ENCODE peak calls at places on chromosomes 3 and 15, in four cellular contexts. R is cardiac fibroblast, N is PC-3, Q is AG04450. P is an unnamed sample.

GRCh38 chr15:25439456-25439836 is 622 bp upstream of the UBE3A start:
- DNase-seq in N (peak; percentile 17), Q (no peak), R (peak; percentile 50), P (peak; percentile 12)

GRCh38 chr3:197883541-197883940 is 66.4 kb upstream of the RPL35A start:
- DNase-seq in Q (no peak), N (no peak), R (no peak), P (no peak)

GRCh38 chr3:4807381-4808280 is 171.6 kb upstream of the BHLHE40 start:
- DNase-seq in N (no peak), R (no peak), Q (no peak), P (no peak)

GRCh38 chr15:48781002-48781401 is 29.9 kb downstream of the CEP152 start:
- DNase-seq in Q (no peak), R (no peak), N (peak; percentile 77), P (no peak)

GRCh38 chr3:23797490-23797889 is 8.3 kb upstream of the UBE2E1 start:
- DNase-seq in R (no peak), N (no peak), Q (no peak), P (no peak)

GRCh38 chr3:114879059-114880031 is 267.7 kb downstream of the ZBTB20 start:
- DNase-seq in Q (no peak), R (peak; percentile 72), N (peak; percentile 43), P (peak; percentile 8)

GRCh38 chr15:63892794-63893441 is 59.2 kb upstream of the HERC1 start:
- DNase-seq in N (no peak), Q (no peak), R (no peak), P (no peak)

GRCh38 chr3:193335031-193335430 is 43.5 kb downstream of the ATP13A5 start:
- DNase-seq in R (no peak), N (peak; percentile 50), Q (no peak), P (no peak)

GRCh38 chr15:36363335-36363734 is 216.1 kb upstream of the CDIN1 start:
- DNase-seq in N (peak; percentile 15), R (peak; percentile 75), Q (no peak), P (no peak)

GRCh38 chr3:16675805-16676204 is 70.6 kb upstream of the DAZL start:
- DNase-seq in R (no peak), N (no peak), Q (no peak), P (no peak)

DNA sequence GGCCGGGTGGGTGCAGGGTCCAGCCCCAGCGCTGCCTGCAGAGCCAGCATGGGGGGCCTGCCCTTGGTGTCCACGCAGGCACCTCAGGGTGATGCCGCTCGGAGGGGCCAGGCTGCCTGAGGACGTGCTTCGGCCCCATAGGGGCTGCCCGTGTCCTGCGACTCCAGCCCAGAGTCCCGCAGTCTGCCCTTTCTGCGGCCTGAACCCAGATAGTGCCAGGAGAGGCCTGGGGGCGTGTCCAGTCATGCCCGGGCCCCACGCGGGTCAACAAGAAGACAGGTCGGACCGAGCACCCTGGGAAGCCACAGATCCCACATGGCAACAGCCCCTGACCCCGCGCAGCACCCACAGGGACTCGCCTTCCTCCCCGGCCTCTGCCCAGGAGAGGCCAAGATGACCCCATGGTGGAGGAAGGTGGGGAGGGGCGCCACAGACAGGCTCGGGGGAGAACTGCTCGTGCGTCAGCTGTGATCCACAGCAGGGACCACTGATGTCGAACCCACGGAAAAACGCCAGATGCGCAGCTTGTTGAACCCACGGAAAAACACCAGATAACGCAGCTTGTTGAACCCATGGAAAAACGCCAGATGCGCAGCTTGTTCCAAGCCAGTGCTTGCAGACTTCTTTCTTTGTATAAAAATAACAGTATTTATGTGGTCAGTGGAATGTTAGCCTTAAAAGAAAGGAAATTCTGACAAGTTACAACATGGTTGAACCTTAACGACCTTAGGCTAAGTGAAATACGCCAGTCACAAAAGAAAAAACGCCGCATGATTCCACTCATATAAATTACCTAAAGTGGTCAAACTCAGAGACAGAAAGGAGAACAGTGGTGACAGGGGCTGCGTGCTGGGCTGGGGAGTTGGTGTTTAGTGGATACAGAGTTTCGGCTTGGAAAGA is 28.5 kb downstream of the CYFIP1 start:
- DNase-seq in Q (no peak), N (no peak), R (no peak), P (no peak)
- TF ChIP-seq CTCF in Q (no peak), N (no peak), R (no peak), P (no peak)

DNA sequence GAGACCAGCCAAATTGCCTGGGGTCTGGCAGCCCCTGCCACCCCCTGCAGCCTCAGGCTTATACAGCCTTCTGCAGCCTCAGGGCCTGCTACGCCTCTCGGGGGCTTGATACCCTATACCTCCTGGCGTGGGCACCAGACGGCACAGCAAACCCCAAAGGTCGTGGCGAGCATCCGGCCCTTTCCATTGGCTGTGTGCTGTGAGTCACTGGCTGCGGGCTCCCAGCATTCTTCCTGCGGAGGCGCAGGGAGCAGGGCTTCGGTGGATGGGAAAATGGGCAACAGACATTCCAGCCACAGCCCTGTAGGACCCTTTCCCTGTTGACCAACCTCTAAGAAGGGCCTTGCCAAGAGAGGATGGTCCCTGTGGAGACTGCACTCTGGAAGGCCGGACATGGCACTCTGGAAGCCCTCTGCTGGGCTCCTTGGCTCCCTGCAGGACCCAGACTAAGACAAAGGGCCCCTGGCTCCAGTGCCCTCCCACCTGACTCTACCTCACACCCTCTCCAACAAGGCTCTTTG is 59.6 kb downstream of the ITGA11 start:
- DNase-seq in Q (no peak), N (peak; percentile 43), R (peak; percentile 45), P (no peak)
- TF ChIP-seq CTCF in Q (peak; percentile 49), N (peak; percentile 56), R (peak; percentile 62), P (peak; percentile 8)

GRCh38 chr3:66748175-66748876 is 247.5 kb upstream of the LRIG1 start:
- DNase-seq in R (no peak), Q (no peak), N (no peak), P (no peak)
- TF ChIP-seq CTCF in R (no peak), Q (no peak), N (no peak), P (no peak)

DNA sequence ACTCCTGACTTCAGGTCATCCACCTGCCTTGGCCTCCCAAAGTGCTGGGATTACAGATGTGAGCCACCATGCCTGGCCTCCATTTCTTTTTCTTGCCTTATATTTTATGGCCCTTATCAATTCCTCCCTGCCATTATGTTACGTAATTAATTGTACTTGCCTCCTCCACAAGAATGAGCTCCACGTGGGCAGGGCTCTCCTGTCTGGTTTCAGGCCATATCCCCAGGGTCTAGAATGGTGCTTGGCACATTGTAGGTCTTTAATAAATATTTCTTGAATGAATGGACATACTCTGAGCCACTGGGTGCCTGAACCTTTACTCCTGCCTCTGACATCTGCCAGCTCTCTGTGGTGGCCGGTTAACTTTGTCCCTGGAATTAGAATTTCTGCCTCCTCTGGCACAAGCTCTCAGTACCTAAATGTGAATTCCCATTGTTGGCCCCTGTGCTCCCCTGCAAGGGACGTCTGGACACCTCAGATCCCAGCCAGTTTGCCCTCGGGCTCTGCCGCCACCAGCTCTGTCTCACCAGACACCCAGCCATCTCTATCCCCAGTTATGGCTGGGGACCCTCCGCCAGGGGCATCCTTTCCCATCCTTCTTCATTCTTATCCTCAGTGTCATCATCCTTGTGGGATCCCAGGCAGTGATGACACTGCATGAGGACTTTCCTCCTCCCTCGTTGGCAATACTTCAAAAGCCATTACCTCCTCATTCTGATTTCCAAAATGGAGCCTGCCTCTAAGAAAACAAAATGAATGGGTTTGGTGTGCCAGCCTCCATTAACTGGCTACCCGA is 165.6 kb upstream of the SMAD3 start:
- DNase-seq in R (peak; percentile 58), N (peak; percentile 18), Q (no peak), P (no peak)
- TF ChIP-seq CTCF in R (no peak), N (no peak), Q (no peak), P (no peak)

GRCh38 chr15:80087104-80087503 is 27.6 kb downstream of the ZFAND6 start:
- DNase-seq in Q (no peak), N (no peak), R (no peak), P (no peak)

GRCh38 chr15:80095511-80095910 is 36.0 kb downstream of the ZFAND6 start:
- DNase-seq in R (no peak), N (no peak), Q (no peak), P (no peak)

GRCh38 chr15:80093854-80094418 is 34.5 kb downstream of the ZFAND6 start:
- DNase-seq in R (peak; percentile 9), N (peak; percentile 67), Q (no peak), P (no peak)

GRCh38 chr15:80090041-80090440 is 30.6 kb downstream of the ZFAND6 start:
- DNase-seq in Q (no peak), R (no peak), N (no peak), P (no peak)

DNA sequence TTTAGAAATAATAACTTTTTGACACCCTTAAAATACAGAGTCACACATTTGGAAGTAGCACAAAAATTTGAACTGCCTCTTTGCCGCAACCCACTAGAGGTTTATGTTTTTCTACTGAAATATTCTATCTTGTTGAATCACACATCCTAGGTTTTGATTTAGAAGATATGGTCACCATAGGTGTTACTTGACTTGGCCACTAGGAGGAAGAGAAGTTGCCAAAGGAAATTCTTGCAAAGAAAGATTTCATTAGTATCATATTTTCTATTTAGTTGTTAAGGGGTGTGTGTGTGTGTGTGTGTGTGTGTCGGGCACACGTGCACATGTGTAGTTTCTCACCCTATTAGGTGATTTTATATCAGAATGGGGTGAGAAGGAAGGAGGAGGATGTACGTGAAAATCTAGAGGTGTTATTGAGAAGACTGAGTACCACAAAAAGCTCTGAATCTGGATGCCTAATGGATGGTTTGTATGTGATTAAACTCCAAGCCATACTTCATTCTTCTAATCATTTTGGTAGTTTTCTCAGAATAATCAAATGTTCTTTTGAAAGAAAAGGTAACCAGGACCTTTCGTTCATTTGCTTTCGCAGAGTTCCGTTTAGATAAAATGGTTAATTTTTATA is 31.5 kb downstream of the ZFAND6 start:
- DNase-seq in N (peak; percentile 25), R (peak; percentile 25), Q (no peak), P (no peak)
- TF ChIP-seq CTCF in N (peak; percentile 56), R (peak; percentile 38), Q (peak; percentile 38), P (peak; percentile 21)

P was measured in GM13977.